ENCODE peak calls at places on chromosomes 7 and 10, in six cellular contexts. One of them, this sample, is unnamed.

GRCh38 chr10:110643670-110644597 is at the start of gene RBM20:
- DNase-seq in trophoblast cell: no peak
- DNase-seq in H9: peak; percentile 59
- DNase-seq in IMR-90: no peak
- DNase-seq in H1: peak; percentile 75
- DNase-seq in neuronal stem cell: peak; percentile 62
- DNase-seq in this sample: peak; percentile 48

GRCh38 chr7:102093599-102094001 is 193.1 kb upstream of the SH2B2 start:
- DNase-seq in H1: peak; percentile 34
- DNase-seq in neuronal stem cell: no peak
- DNase-seq in IMR-90: no peak
- DNase-seq in trophoblast cell: no peak
- DNase-seq in H9: no peak
- DNase-seq in this sample: no peak

GRCh38 chr7:151917791-151918311 is 38.4 kb upstream of the GALNTL5 start:
- DNase-seq in neuronal stem cell: no peak
- DNase-seq in trophoblast cell: no peak
- DNase-seq in IMR-90: no peak
- DNase-seq in H1: no peak
- DNase-seq in H9: no peak
- DNase-seq in this sample: no peak

GRCh38 chr7:2523941-2524807 is 4.6 kb downstream of the LFNG start:
- DNase-seq in neuronal stem cell: peak; percentile 91
- DNase-seq in H9: peak; percentile 79
- DNase-seq in H1: peak; percentile 78
- DNase-seq in IMR-90: peak; percentile 41
- DNase-seq in trophoblast cell: peak; percentile 60
- DNase-seq in this sample: peak; percentile 65

GRCh38 chr10:91137011-91137643 is 83.3 kb upstream of the PCGF5 start:
- DNase-seq in H1: no peak
- DNase-seq in IMR-90: no peak
- DNase-seq in trophoblast cell: no peak
- DNase-seq in neuronal stem cell: no peak
- DNase-seq in H9: no peak
- DNase-seq in this sample: no peak

GRCh38 chr7:82507365-82507975 is 63.9 kb upstream of the CACNA2D1 start:
- DNase-seq in IMR-90: no peak
- DNase-seq in neuronal stem cell: no peak
- DNase-seq in H1: no peak
- DNase-seq in H9: peak; percentile 51
- DNase-seq in trophoblast cell: no peak
- DNase-seq in this sample: no peak

GRCh38 chr7:102991540-102992214 is 78.9 kb downstream of the LRRC17 start:
- DNase-seq in trophoblast cell: no peak
- DNase-seq in neuronal stem cell: no peak
- DNase-seq in IMR-90: peak; percentile 99
- DNase-seq in H1: no peak
- DNase-seq in H9: no peak
- DNase-seq in this sample: peak; percentile 97

GRCh38 chr7:22601812-22602568 is 102.0 kb upstream of the STEAP1B start:
- DNase-seq in H1: no peak
- DNase-seq in IMR-90: peak; percentile 85
- DNase-seq in trophoblast cell: no peak
- DNase-seq in H9: no peak
- DNase-seq in neuronal stem cell: no peak
- DNase-seq in this sample: peak; percentile 69

GRCh38 chr7:25854608-25855497 is 297.1 kb upstream of the NFE2L3 start:
- DNase-seq in IMR-90: peak; percentile 100
- DNase-seq in neuronal stem cell: peak; percentile 97
- DNase-seq in H9: peak; percentile 92
- DNase-seq in trophoblast cell: peak; percentile 88
- DNase-seq in H1: no peak
- DNase-seq in this sample: peak; percentile 100

GRCh38 chr10:16510843-16511242 is 10.8 kb downstream of the C1QL3 start:
- DNase-seq in H1: no peak
- DNase-seq in neuronal stem cell: no peak
- DNase-seq in trophoblast cell: no peak
- DNase-seq in H9: no peak
- DNase-seq in IMR-90: no peak
- DNase-seq in this sample: no peak

GRCh38 chr10:133324857-133325260 is 11.8 kb downstream of the CALY start:
- DNase-seq in neuronal stem cell: no peak
- DNase-seq in IMR-90: no peak
- DNase-seq in H9: no peak
- DNase-seq in trophoblast cell: no peak
- DNase-seq in H1: peak; percentile 60
- DNase-seq in this sample: no peak

GRCh38 chr10:133326745-133327650 is 9.7 kb downstream of the CALY start:
- DNase-seq in trophoblast cell: no peak
- DNase-seq in neuronal stem cell: no peak
- DNase-seq in IMR-90: peak; percentile 73
- DNase-seq in H9: no peak
- DNase-seq in H1: no peak
- DNase-seq in this sample: no peak

GRCh38 chr10:133324198-133324792 is 12.4 kb downstream of the CALY start:
- DNase-seq in trophoblast cell: no peak
- DNase-seq in H9: peak; percentile 85
- DNase-seq in neuronal stem cell: no peak
- DNase-seq in IMR-90: peak; percentile 55
- DNase-seq in H1: peak; percentile 72
- DNase-seq in this sample: peak; percentile 43

GRCh38 chr10:133325392-133325760 is 11.3 kb downstream of the CALY start:
- DNase-seq in trophoblast cell: no peak
- DNase-seq in H1: no peak
- DNase-seq in neuronal stem cell: no peak
- DNase-seq in H9: no peak
- DNase-seq in IMR-90: no peak
- DNase-seq in this sample: peak; percentile 34

GRCh38 chr10:133325761-133326463 is 10.8 kb downstream of the CALY start:
- DNase-seq in H1: peak; percentile 65
- DNase-seq in neuronal stem cell: no peak
- DNase-seq in H9: no peak
- DNase-seq in IMR-90: no peak
- DNase-seq in trophoblast cell: no peak
- DNase-seq in this sample: no peak
- H2AFZ ChIP-seq in H1: peak overlapping the region; percentile 57
- H2AFZ ChIP-seq in neuronal stem cell: peak overlapping the region; percentile 96
- H2AFZ ChIP-seq in H9: no peak overlapping the region
- H2AFZ ChIP-seq in IMR-90: peak overlapping the region; percentile 86
- H2AFZ ChIP-seq in trophoblast cell: peak overlapping the region; percentile 10
- H2AFZ ChIP-seq in this sample: peak overlapping the region; percentile 76

GRCh38 chr7:34991938-34992840 is 45.1 kb downstream of the DPY19L1 start:
- DNase-seq in trophoblast cell: no peak
- DNase-seq in neuronal stem cell: no peak
- DNase-seq in H1: no peak
- DNase-seq in IMR-90: peak; percentile 70
- DNase-seq in H9: no peak
- DNase-seq in this sample: peak; percentile 42

GRCh38 chr7:34995757-34996156 is 41.5 kb downstream of the DPY19L1 start:
- DNase-seq in H1: no peak
- DNase-seq in IMR-90: no peak
- DNase-seq in trophoblast cell: no peak
- DNase-seq in H9: no peak
- DNase-seq in neuronal stem cell: no peak
- DNase-seq in this sample: no peak
- H3K27ac ChIP-seq in H1: no peak overlapping the region
- H3K27ac ChIP-seq in IMR-90: no peak overlapping the region
- H3K27ac ChIP-seq in trophoblast cell: no peak overlapping the region
- H3K27ac ChIP-seq in H9: no peak overlapping the region
- H3K27ac ChIP-seq in neuronal stem cell: no peak overlapping the region
- H3K27ac ChIP-seq in this sample: no peak overlapping the region

GRCh38 chr10:99346247-99346646 is 17.1 kb downstream of the CNNM1 start:
- DNase-seq in neuronal stem cell: no peak
- DNase-seq in trophoblast cell: no peak
- DNase-seq in H1: no peak
- DNase-seq in H9: no peak
- DNase-seq in IMR-90: peak; percentile 76
- DNase-seq in this sample: peak; percentile 44
- H3K23ac ChIP-seq in neuronal stem cell: no peak overlapping the region
- H3K23ac ChIP-seq in trophoblast cell: no peak overlapping the region
- H3K23ac ChIP-seq in H1: no peak overlapping the region
- H3K23ac ChIP-seq in H9: no peak overlapping the region
- H3K23ac ChIP-seq in IMR-90: no peak overlapping the region
- H3K23ac ChIP-seq in this sample: no peak overlapping the region

GRCh38 chr10:93451244-93451947 is 30.7 kb downstream of the MYOF start:
- DNase-seq in H9: no peak
- DNase-seq in H1: no peak
- DNase-seq in trophoblast cell: no peak
- DNase-seq in neuronal stem cell: no peak
- DNase-seq in IMR-90: no peak
- DNase-seq in this sample: no peak
- H2AFZ ChIP-seq in H9: no peak overlapping the region
- H2AFZ ChIP-seq in H1: no peak overlapping the region
- H2AFZ ChIP-seq in trophoblast cell: no peak overlapping the region
- H2AFZ ChIP-seq in neuronal stem cell: no peak overlapping the region
- H2AFZ ChIP-seq in IMR-90: no peak overlapping the region
- H2AFZ ChIP-seq in this sample: no peak overlapping the region

GRCh38 chr10:42795701-42796100 is 13.1 kb downstream of the BMS1 start:
- DNase-seq in H1: no peak
- DNase-seq in IMR-90: no peak
- DNase-seq in neuronal stem cell: no peak
- DNase-seq in trophoblast cell: no peak
- DNase-seq in H9: no peak
- DNase-seq in this sample: no peak
- H3K27ac ChIP-seq in H1: no peak overlapping the region
- H3K27ac ChIP-seq in IMR-90: no peak overlapping the region
- H3K27ac ChIP-seq in neuronal stem cell: no peak overlapping the region
- H3K27ac ChIP-seq in trophoblast cell: no peak overlapping the region
- H3K27ac ChIP-seq in H9: no peak overlapping the region
- H3K27ac ChIP-seq in this sample: no peak overlapping the region

GRCh38 chr7:157139142-157140117 is 704 bp downstream of the UBE3C start:
- DNase-seq in neuronal stem cell: peak; percentile 15
- DNase-seq in H9: no peak
- DNase-seq in H1: no peak
- DNase-seq in trophoblast cell: peak; percentile 64
- DNase-seq in IMR-90: peak; percentile 38
- DNase-seq in this sample: peak; percentile 58
- H3K23ac ChIP-seq in neuronal stem cell: peak overlapping the region; percentile 93
- H3K23ac ChIP-seq in H9: peak overlapping the region; percentile 63
- H3K23ac ChIP-seq in H1: no peak overlapping the region
- H3K23ac ChIP-seq in trophoblast cell: no peak overlapping the region
- H3K23ac ChIP-seq in IMR-90: peak overlapping the region; percentile 61
- H3K23ac ChIP-seq in this sample: peak overlapping the region; percentile 64

GRCh38 chr7:44962483-44963251 is 16.1 kb downstream of the MYO1G start:
- DNase-seq in IMR-90: no peak
- DNase-seq in H1: peak; percentile 67
- DNase-seq in trophoblast cell: peak; percentile 63
- DNase-seq in neuronal stem cell: no peak
- DNase-seq in H9: peak; percentile 62
- DNase-seq in this sample: peak; percentile 42
- H2AFZ ChIP-seq in IMR-90: peak overlapping the region; percentile 90
- H2AFZ ChIP-seq in H1: peak overlapping the region; percentile 12
- H2AFZ ChIP-seq in trophoblast cell: no peak overlapping the region
- H2AFZ ChIP-seq in neuronal stem cell: peak overlapping the region; percentile 78
- H2AFZ ChIP-seq in H9: no peak overlapping the region
- H2AFZ ChIP-seq in this sample: peak overlapping the region; percentile 79